ENCODE peak calls at places on chromosomes 5 and 9, in four cellular contexts. N, Z, M and E are unnamed samples.

GRCh38 chr5:102617187-102617856 is 118.5 kb upstream of the SLCO6A1 start:
- DNase-seq in N (no peak), Z (no peak), M (no peak), E (no peak)

GRCh38 chr9:22030101-22030598 is 21.0 kb upstream of the CDKN2B start:
- DNase-seq in N (no peak), Z (peak), M (no peak), E (no peak)

GRCh38 chr5:43410414-43410813 is 1.8 kb downstream of the CCL28 start:
- DNase-seq in N (no peak), Z (no peak), M (no peak), E (no peak)

GRCh38 chr5:169331292-169331852 is 30.4 kb upstream of the SLIT3 start:
- DNase-seq in N (no peak), Z (no peak), M (no peak), E (no peak)

GRCh38 chr5:129460951-129461815 is 1.1 kb downstream of the ADAMTS19 start:
- DNase-seq in N (peak), Z (no peak), M (peak), E (peak)

GRCh38 chr5:124718376-124718775 is 28.1 kb downstream of the ZNF608 start:
- DNase-seq in N (no peak), Z (no peak), M (no peak), E (no peak)

GRCh38 chr5:126718246-126718868 is 58.6 kb upstream of the LMNB1 start:
- DNase-seq in N (no peak), Z (no peak), M (peak), E (peak)

GRCh38 chr5:122701640-122702523 is 73.0 kb upstream of the SNX2 start:
- DNase-seq in N (no peak), Z (no peak), M (no peak), E (no peak)

GRCh38 chr5:62082370-62082778 is 223.6 kb upstream of the KIF2A start:
- DNase-seq in N (no peak), Z (no peak), M (no peak), E (no peak)

GRCh38 chr9:21692390-21692789 is 110.0 kb upstream of the MTAP start:
- DNase-seq in N (no peak), Z (no peak), M (no peak), E (no peak)

GRCh38 chr9:97319380-97319779 is 11.9 kb downstream of the CCDC180 start:
- DNase-seq in N (no peak), Z (no peak), M (no peak), E (no peak)

GRCh38 chr9:113737414-113738271 is 138.5 kb upstream of the ZNF618 start:
- DNase-seq in N (peak), Z (peak), M (peak), E (peak)

GRCh38 chr5:55176176-55176818 is 3.3 kb upstream of the CDC20B start:
- DNase-seq in N (peak), Z (peak), M (peak), E (peak)

GRCh38 chr5:135018457-135018856 is 15.6 kb downstream of the PITX1 start:
- DNase-seq in N (no peak), Z (no peak), M (no peak), E (no peak)

GRCh38 chr5:5788793-5789192 is 366.3 kb downstream of the ICE1 start:
- DNase-seq in N (no peak), Z (no peak), M (no peak), E (no peak)

GRCh38 chr9:88992556-88992955 is 1.3 kb downstream of the S1PR3 start:
- DNase-seq in N (no peak), Z (no peak), M (no peak), E (no peak)

GRCh38 chr9:94864862-94865435 is 138.4 kb downstream of the AOPEP start:
- DNase-seq in N (no peak), Z (no peak), M (no peak), E (no peak)

GRCh38 chr9:72464819-72465218 is 56.6 kb upstream of the TMC1 start:
- DNase-seq in N (no peak), Z (no peak), M (no peak), E (no peak)

GRCh38 chr9:134066923-134067851 is 639 bp downstream of the BRD3 start:
- DNase-seq in N (peak), Z (no peak), M (peak), E (no peak)

GRCh38 chr5:138850854-138851253 is 24.3 kb downstream of the LRRTM2 start:
- DNase-seq in N (no peak), Z (no peak), M (no peak), E (no peak)

GRCh38 chr5:80246995-80247729 is 8.7 kb downstream of the SERINC5 start:
- DNase-seq in N (peak), Z (peak), M (peak), E (no peak)

GRCh38 chr9:94011134-94011533 is 56.0 kb upstream of the BARX1 start:
- DNase-seq in N (no peak), Z (no peak), M (no peak), E (no peak)

GRCh38 chr9:120032639-120033038 is 547.3 kb downstream of the CDK5RAP2 start:
- DNase-seq in N (no peak), Z (no peak), M (peak), E (peak)

GRCh38 chr5:64331597-64332277 is 166.1 kb downstream of the RNF180 start:
- DNase-seq in N (no peak), Z (no peak), M (no peak), E (no peak)

GRCh38 chr5:68505917-68506860 is 290.6 kb downstream of the PIK3R1 start:
- DNase-seq in N (peak), Z (peak), M (peak), E (no peak)

GRCh38 chr5:146877178-146877681 is 1.3 kb downstream of the PPP2R2B start:
- DNase-seq in N (no peak), Z (no peak), M (no peak), E (no peak)

GRCh38 chr5:66551338-66551737 is 44.9 kb upstream of the MAST4 start:
- DNase-seq in N (no peak), Z (no peak), M (no peak), E (no peak)

GRCh38 chr9:122131401-122131921 is 28.1 kb downstream of the NDUFA8 start:
- DNase-seq in N (no peak), Z (no peak), M (no peak), E (peak)
- TF ChIP-seq NR3C1 in N (no peak), Z (no peak), M (no peak), E (no peak)

DNA sequence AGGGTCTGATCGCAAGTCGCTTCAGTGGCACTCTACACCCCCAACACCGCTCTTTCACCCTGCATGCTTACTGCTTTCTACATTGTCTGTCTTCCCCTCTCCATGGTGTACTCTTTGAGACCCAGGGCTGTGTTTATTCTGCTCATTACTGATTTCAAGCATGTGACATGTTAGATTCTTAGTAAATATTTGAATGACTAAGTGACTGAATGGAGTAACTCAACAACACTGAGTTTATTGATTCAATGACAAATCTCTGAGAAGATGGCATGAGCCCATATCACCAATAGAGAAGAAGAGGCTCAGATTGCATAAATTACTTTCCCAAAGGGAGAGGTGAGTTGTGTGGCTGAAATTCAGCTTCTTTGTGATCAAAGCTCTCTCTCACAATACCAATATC is 89.7 kb upstream of the OSMR start:
- DNase-seq in N (no peak), Z (no peak), M (no peak), E (no peak)
- TF ChIP-seq JUN in N (no peak), Z (no peak), M (no peak), E (no peak)

GRCh38 chr5:33198816-33199215 is 241.9 kb upstream of the TARS1 start:
- DNase-seq in N (no peak), Z (no peak), M (no peak), E (no peak)
- TF ChIP-seq NR3C1 in N (no peak), Z (no peak), M (no peak), E (no peak)

DNA sequence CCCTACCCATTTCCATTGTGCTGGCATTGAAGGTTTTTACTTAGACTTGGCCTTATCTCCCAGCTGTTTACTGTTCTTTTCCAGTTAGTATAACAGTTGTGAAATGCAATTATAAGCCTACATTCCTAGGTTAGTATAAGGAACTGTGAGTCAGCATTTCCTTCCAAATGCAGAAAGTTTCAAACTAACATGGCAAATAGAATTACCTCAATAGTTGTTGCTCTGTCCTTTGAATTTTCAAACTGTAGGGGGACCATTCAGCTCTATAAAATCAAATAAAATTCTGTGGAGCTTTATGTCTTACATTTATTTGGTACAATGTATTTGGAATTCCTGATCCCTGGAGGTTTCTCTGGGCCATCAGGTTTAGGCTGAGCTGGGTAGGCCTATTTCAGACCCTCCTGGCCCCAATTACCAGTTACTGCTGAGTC is 47.2 kb downstream of the ARHGEF28 start:
- DNase-seq in N (no peak), Z (peak), M (peak), E (no peak)
- TF ChIP-seq JUN in N (no peak), Z (no peak), M (no peak), E (no peak)

GRCh38 chr5:97094579-97095317 is 47.7 kb downstream of the LIX1 start:
- DNase-seq in N (no peak), Z (no peak), M (no peak), E (no peak)
- TF ChIP-seq NR3C1 in N (no peak), Z (no peak), M (no peak), E (no peak)

GRCh38 chr5:473344-474192 is 30.6 kb downstream of the EXOC3 start:
- DNase-seq in N (peak), Z (peak), M (peak), E (peak)
- TF ChIP-seq JUN in N (peak), Z (no peak), M (no peak), E (no peak)